ENCODE peak calls at places on chromosomes 7 and 10, in six cellular contexts. V, S, U, W, K and J are unnamed samples.

GRCh38 chr10:123170961-123171360 is 16.8 kb downstream of the BUB3 start:
- DNase-seq in U (no peak), W (no peak), K (peak; percentile 49), S (no peak), V (no peak), J (no peak)

GRCh38 chr7:41890631-41891265 is 187.9 kb upstream of the INHBA start:
- DNase-seq in W (no peak), V (no peak), S (no peak), U (no peak), K (no peak), J (no peak)

GRCh38 chr7:47720141-47720906 is 138.4 kb upstream of the TNS3 start:
- DNase-seq in S (no peak), K (no peak), U (no peak), W (no peak), V (no peak), J (no peak)

GRCh38 chr10:102508506-102508905 is 4.7 kb downstream of the SUFU start:
- DNase-seq in W (no peak), V (no peak), K (no peak), U (no peak), S (no peak), J (no peak)

GRCh38 chr7:471866-472639 is 47.6 kb downstream of the PDGFA start:
- DNase-seq in U (peak; percentile 64), K (peak; percentile 91), W (no peak), S (peak; percentile 11), V (no peak), J (peak; percentile 26)

GRCh38 chr7:17298840-17299476 is 506 bp downstream of the AHR start:
- DNase-seq in V (peak; percentile 39), W (no peak), S (peak; percentile 66), K (no peak), U (no peak), J (peak; percentile 68)

GRCh38 chr10:50883624-50884023 is 1.8 kb downstream of the A1CF start:
- DNase-seq in U (no peak), W (no peak), V (no peak), K (peak; percentile 63), S (no peak), J (no peak)

GRCh38 chr10:104350146-104350635 is 3.4 kb upstream of the CFAP58 start:
- DNase-seq in W (peak; percentile 70), V (peak; percentile 62), K (peak; percentile 66), S (no peak), U (peak; percentile 79), J (peak; percentile 77)

GRCh38 chr7:40194743-40195142 is 59.9 kb downstream of the SUGCT start:
- DNase-seq in V (no peak), K (no peak), W (no peak), S (no peak), U (peak; percentile 27), J (no peak)

GRCh38 chr7:137967143-137968018 is 34.5 kb downstream of the CREB3L2 start:
- DNase-seq in V (no peak), U (peak; percentile 66), W (no peak), K (peak; percentile 84), S (no peak), J (peak; percentile 57)

GRCh38 chr10:94288361-94289116 is 74.2 kb downstream of the NOC3L start:
- DNase-seq in S (peak; percentile 14), K (no peak), W (no peak), V (no peak), U (no peak), J (no peak)

GRCh38 chr7:95780665-95781064 is 8.3 kb downstream of the DYNC1I1 start:
- DNase-seq in V (no peak), W (no peak), K (no peak), U (no peak), S (no peak), J (no peak)

DNA sequence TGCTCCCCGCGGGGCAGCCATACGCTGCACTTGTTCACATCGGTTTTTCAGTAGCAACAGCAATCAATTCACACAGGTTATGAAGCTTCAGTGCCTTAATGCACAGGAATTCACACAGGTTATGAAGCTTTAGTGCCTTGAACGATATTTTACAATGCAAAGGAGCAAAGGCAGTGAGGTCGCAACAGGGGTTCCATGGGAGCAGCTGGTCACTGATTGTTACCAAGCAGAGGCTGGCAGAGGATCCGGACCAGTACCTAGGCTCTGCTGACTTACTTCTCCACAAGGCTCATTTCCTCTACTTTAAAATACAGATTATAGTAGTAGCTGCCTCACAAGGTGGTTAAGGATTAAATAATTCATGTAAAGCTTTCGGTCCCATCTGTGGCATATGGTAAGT is 95.2 kb upstream of the ODAD2 start:
- DNase-seq in V (no peak), K (no peak), W (no peak), U (no peak), S (no peak), J (no peak)
- TF ChIP-seq MAX in V (no peak), K (no peak), W (no peak), U (no peak), S (no peak), J (no peak)

GRCh38 chr10:116268976-116269375 is 4.0 kb downstream of the GFRA1 start:
- DNase-seq in W (no peak), U (no peak), V (no peak), S (no peak), K (no peak), J (no peak)
- TF ChIP-seq MAX in W (no peak), U (no peak), V (no peak), S (no peak), K (no peak), J (no peak)

GRCh38 chr7:4715385-4715770 is 33.3 kb downstream of the FOXK1 start:
- DNase-seq in S (no peak), V (no peak), K (peak; percentile 83), U (no peak), W (no peak), J (peak; percentile 99)
- TF ChIP-seq MAX in S (no peak), V (no peak), K (no peak), U (no peak), W (no peak), J (peak; percentile 91)

GRCh38 chr7:36742911-36743775 is 18.8 kb upstream of the AOAH start:
- DNase-seq in W (no peak), U (no peak), V (no peak), S (no peak), K (no peak), J (peak; percentile 66)

GRCh38 chr7:36736827-36737211 is 12.5 kb upstream of the AOAH start:
- DNase-seq in W (no peak), S (no peak), K (no peak), U (no peak), V (no peak), J (peak; percentile 89)

GRCh38 chr7:36735172-36735571 is 10.9 kb upstream of the AOAH start:
- DNase-seq in K (no peak), U (no peak), S (no peak), V (no peak), W (no peak), J (peak; percentile 75)

GRCh38 chr7:36736090-36736826 is 12.0 kb upstream of the AOAH start:
- DNase-seq in U (no peak), S (no peak), W (no peak), V (no peak), K (no peak), J (no peak)

DNA sequence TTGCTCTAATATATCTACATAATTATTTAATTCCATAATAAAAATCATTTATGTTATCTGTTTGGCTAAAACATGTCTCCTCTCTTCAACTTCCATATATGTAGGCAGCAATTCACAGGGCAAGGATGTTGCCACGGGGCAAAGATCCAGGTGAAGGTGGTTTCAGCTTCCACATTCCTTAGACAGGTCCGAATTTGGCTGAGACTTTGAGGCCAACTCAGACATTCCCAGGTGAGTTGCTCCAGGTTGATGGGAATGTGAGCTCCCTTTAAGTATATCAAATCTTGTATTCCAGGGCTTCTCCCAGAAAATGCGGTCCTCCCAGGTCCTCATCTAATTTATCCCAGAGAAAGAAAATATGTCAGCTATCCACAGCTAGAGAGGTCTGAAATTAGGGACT is 15.1 kb upstream of the AOAH start:
- DNase-seq in K (no peak), S (no peak), V (no peak), W (no peak), U (no peak), J (no peak)
- TF ChIP-seq MAX in K (no peak), S (no peak), V (no peak), W (no peak), U (no peak), J (no peak)

GRCh38 chr10:79979973-79980687 is 31.2 kb upstream of the SFTPD start:
- DNase-seq in U (no peak), S (no peak), V (no peak), K (no peak), W (no peak), J (no peak)
- TF ChIP-seq MAX in U (no peak), S (no peak), V (no peak), K (no peak), W (no peak), J (no peak)

GRCh38 chr7:77199008-77199966 is at the start of gene FGL2:
- DNase-seq in V (no peak), W (no peak), S (peak; percentile 25), K (no peak), U (no peak), J (peak; percentile 71)
- TF ChIP-seq MAX in V (no peak), W (no peak), S (no peak), K (no peak), U (no peak), J (no peak)

GRCh38 chr10:12940791-12941190 is 60.7 kb downstream of the CCDC3 start:
- DNase-seq in V (no peak), S (no peak), K (no peak), U (no peak), W (no peak), J (no peak)

GRCh38 chr10:12941966-12942365 is 59.5 kb downstream of the CCDC3 start:
- DNase-seq in V (no peak), W (no peak), U (no peak), K (no peak), S (no peak), J (no peak)

GRCh38 chr10:12934777-12935176 is 66.7 kb downstream of the CCDC3 start:
- DNase-seq in W (no peak), V (no peak), S (no peak), K (no peak), U (no peak), J (peak; percentile 85)

GRCh38 chr10:12938271-12938670 is 63.2 kb downstream of the CCDC3 start:
- DNase-seq in K (no peak), V (no peak), U (no peak), W (no peak), S (no peak), J (no peak)

DNA sequence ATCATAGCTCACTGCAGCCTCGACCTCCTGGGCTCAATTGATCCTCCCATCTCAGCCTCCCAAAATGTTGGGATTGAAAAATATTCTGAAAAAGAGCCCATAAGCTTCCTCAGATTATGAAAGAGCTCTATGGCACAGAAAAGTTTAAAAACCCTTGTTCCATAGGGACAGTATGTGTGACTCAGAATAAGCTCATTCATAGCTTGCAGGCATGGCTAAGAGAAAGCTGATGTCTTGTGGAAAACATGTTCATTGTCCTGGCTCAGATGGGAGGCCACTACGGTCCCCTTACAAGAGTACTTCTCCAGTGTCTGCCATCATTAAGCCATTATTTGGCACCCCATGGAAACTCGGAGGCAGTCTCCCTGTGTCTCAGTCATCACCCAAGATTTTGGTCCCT is 64.0 kb downstream of the CCDC3 start:
- DNase-seq in V (no peak), W (no peak), U (no peak), S (no peak), K (no peak), J (no peak)
- TF ChIP-seq MAX in V (no peak), W (no peak), U (no peak), S (no peak), K (no peak), J (no peak)